ENCODE peak calls at places on chromosomes 13 and 19, in ten cellular contexts. L, U, P, O, Y, S, G, C, D and Q are unnamed samples.

GRCh38 chr13:75101997-75102720 is 379.8 kb downstream of the TBC1D4 start:
- ATAC-seq in L (no peak), U (no peak), P (no peak), O (no peak), Y (no peak), S (no peak), G (no peak), C (no peak), D (no peak), Q (no peak)

GRCh38 chr13:110530839-110531499 is 30.6 kb downstream of the RAB20 start:
- ATAC-seq in L (no peak), U (no peak), P (no peak), O (no peak), Y (no peak), S (no peak), G (no peak), C (no peak), D (no peak), Q (no peak)

GRCh38 chr13:51148223-51148951 is 37.3 kb upstream of the C13orf42 start:
- ATAC-seq in L (no peak), U (no peak), P (peak; percentile 26), O (no peak), Y (peak; percentile 27), S (peak; percentile 30), G (no peak), C (peak; percentile 23), D (no peak), Q (peak; percentile 49)

GRCh38 chr13:50989476-50989875 is 79.9 kb downstream of the RNASEH2B start:
- ATAC-seq in L (no peak), U (peak; percentile 43), P (no peak), O (peak; percentile 52), Y (peak; percentile 57), S (no peak), G (peak; percentile 89), C (no peak), D (peak; percentile 49), Q (no peak)

GRCh38 chr19:37551123-37551993 is 43.2 kb downstream of the ZNF571 start:
- ATAC-seq in L (peak; percentile 88), U (no peak), P (peak; percentile 87), O (peak; percentile 84), Y (no peak), S (peak; percentile 88), G (peak; percentile 81), C (peak; percentile 57), D (peak; percentile 77), Q (peak; percentile 45)

GRCh38 chr13:98253526-98253925 is 76.5 kb upstream of the RNF113B start:
- ATAC-seq in L (no peak), U (no peak), P (no peak), O (no peak), Y (peak; percentile 34), S (no peak), G (no peak), C (no peak), D (no peak), Q (no peak)

GRCh38 chr13:58051807-58052375 is 420.3 kb downstream of the PCDH17 start:
- ATAC-seq in L (no peak), U (no peak), P (no peak), O (no peak), Y (no peak), S (no peak), G (no peak), C (no peak), D (no peak), Q (no peak)

GRCh38 chr13:23617551-23618014 is 47.4 kb downstream of the TNFRSF19 start:
- ATAC-seq in L (no peak), U (no peak), P (no peak), O (no peak), Y (no peak), S (no peak), G (no peak), C (no peak), D (no peak), Q (no peak)

GRCh38 chr13:85853161-85853894 is 54.1 kb upstream of the SLITRK6 start:
- ATAC-seq in L (no peak), U (no peak), P (no peak), O (no peak), Y (no peak), S (no peak), G (no peak), C (no peak), D (no peak), Q (no peak)

GRCh38 chr19:49699364-49699763 is 8.4 kb downstream of the CPT1C start:
- ATAC-seq in L (no peak), U (no peak), P (no peak), O (no peak), Y (no peak), S (no peak), G (no peak), C (no peak), D (no peak), Q (no peak)

GRCh38 chr19:11200931-11201330 is 3.6 kb upstream of the KANK2 start:
- ATAC-seq in L (no peak), U (no peak), P (no peak), O (no peak), Y (no peak), S (no peak), G (no peak), C (no peak), D (no peak), Q (no peak)

GRCh38 chr19:28864577-28865042 is 348.3 kb downstream of the UQCRFS1 start:
- ATAC-seq in L (no peak), U (no peak), P (no peak), O (peak; percentile 83), Y (no peak), S (no peak), G (no peak), C (no peak), D (peak; percentile 45), Q (no peak)

GRCh38 chr19:55115446-55116065 is 1.9 kb downstream of the PPP1R12C start:
- ATAC-seq in L (no peak), U (no peak), P (no peak), O (no peak), Y (no peak), S (no peak), G (peak; percentile 19), C (no peak), D (no peak), Q (no peak)

GRCh38 chr19:49361438-49362047 is 673 bp downstream of the TEAD2 start:
- ATAC-seq in L (no peak), U (peak; percentile 7), P (no peak), O (peak; percentile 63), Y (peak; percentile 4), S (no peak), G (peak; percentile 56), C (no peak), D (peak; percentile 52), Q (peak; percentile 7)

GRCh38 chr13:27130223-27131015 is 41.2 kb downstream of the USP12 start:
- ATAC-seq in L (no peak), U (no peak), P (peak; percentile 44), O (peak; percentile 53), Y (no peak), S (no peak), G (no peak), C (no peak), D (no peak), Q (no peak)

GRCh38 chr19:12913871-12914690 is 5.0 kb downstream of the SYCE2 start:
- ATAC-seq in L (peak; percentile 81), U (no peak), P (peak; percentile 56), O (no peak), Y (no peak), S (peak; percentile 84), G (peak; percentile 16), C (peak; percentile 68), D (peak; percentile 67), Q (peak; percentile 6)

GRCh38 chr19:43725468-43725867 is 9.6 kb downstream of the IRGC start:
- ATAC-seq in L (no peak), U (no peak), P (no peak), O (no peak), Y (no peak), S (no peak), G (no peak), C (no peak), D (no peak), Q (no peak)

GRCh38 chr19:49952906-49953305 is 8.1 kb downstream of the SIGLEC11 start:
- ATAC-seq in L (no peak), U (no peak), P (no peak), O (no peak), Y (no peak), S (no peak), G (no peak), C (no peak), D (no peak), Q (no peak)

GRCh38 chr19:11673608-11674041 is 65.1 kb downstream of the ZNF823 start:
- ATAC-seq in L (no peak), U (no peak), P (peak; percentile 60), O (peak; percentile 86), Y (peak; percentile 58), S (peak; percentile 62), G (peak; percentile 58), C (peak; percentile 69), D (peak; percentile 74), Q (peak; percentile 55)

GRCh38 chr13:109862627-109863026 is 76.2 kb upstream of the IRS2 start:
- ATAC-seq in L (no peak), U (peak; percentile 91), P (no peak), O (no peak), Y (peak; percentile 53), S (no peak), G (no peak), C (no peak), D (no peak), Q (peak; percentile 96)

GRCh38 chr13:21079761-21080730 is 18.7 kb upstream of the LATS2 start:
- ATAC-seq in L (no peak), U (peak; percentile 67), P (no peak), O (no peak), Y (no peak), S (no peak), G (no peak), C (no peak), D (peak; percentile 31), Q (peak; percentile 81)

GRCh38 chr13:75333103-75333502 is 148.9 kb downstream of the TBC1D4 start:
- ATAC-seq in L (no peak), U (no peak), P (no peak), O (no peak), Y (no peak), S (no peak), G (no peak), C (no peak), D (no peak), Q (no peak)

GRCh38 chr13:110520431-110521295 is 40.9 kb downstream of the RAB20 start:
- ATAC-seq in L (no peak), U (no peak), P (no peak), O (peak; percentile 37), Y (no peak), S (no peak), G (no peak), C (no peak), D (peak; percentile 54), Q (no peak)

GRCh38 chr19:50975766-50976165 is 6.4 kb upstream of the KLK6 start:
- ATAC-seq in L (no peak), U (peak; percentile 94), P (no peak), O (no peak), Y (peak; percentile 96), S (no peak), G (no peak), C (no peak), D (peak; percentile 68), Q (peak; percentile 87)

GRCh38 chr13:24153347-24153746 is 7.2 kb upstream of the SPATA13 start:
- ATAC-seq in L (no peak), U (no peak), P (no peak), O (no peak), Y (no peak), S (no peak), G (no peak), C (no peak), D (no peak), Q (no peak)